ENCODE peak calls at places on chromosomes 12 and 14, in four cellular contexts. K, Z, H and D are unnamed samples.

GRCh38 chr14:94079891-94080605 is 954 bp downstream of the DDX24 start:
- DNase-seq in Z (peak; percentile 11), K (no peak), H (no peak), D (no peak)

GRCh38 chr12:121925361-121925725 is 7.0 kb downstream of the CFAP251 start:
- DNase-seq in K (no peak), Z (no peak), H (no peak), D (no peak)

GRCh38 chr14:49505026-49505766 is 81.0 kb downstream of the RPS29 start:
- DNase-seq in K (no peak), H (no peak), Z (no peak), D (no peak)

GRCh38 chr12:3041558-3042164 is 35.5 kb upstream of the TSPAN9 start:
- DNase-seq in Z (peak; percentile 81), H (peak; percentile 15), K (peak; percentile 85), D (peak; percentile 34)

GRCh38 chr12:40300490-40300889 is 75.7 kb downstream of the LRRK2 start:
- DNase-seq in H (no peak), K (no peak), Z (no peak), D (no peak)

GRCh38 chr12:32901553-32901952 is 5.0 kb upstream of the PKP2 start:
- DNase-seq in H (no peak), K (no peak), Z (peak; percentile 53), D (no peak)

GRCh38 chr12:116135209-116135930 is 142.1 kb downstream of the MED13L start:
- DNase-seq in K (no peak), H (no peak), Z (peak; percentile 28), D (no peak)

GRCh38 chr12:109949089-109949488 is 47.1 kb downstream of the GIT2 start:
- DNase-seq in K (no peak), Z (peak; percentile 99), H (no peak), D (no peak)

GRCh38 chr14:105161314-105161713 is 7.3 kb downstream of the JAG2 start:
- DNase-seq in Z (no peak), H (no peak), K (no peak), D (no peak)

GRCh38 chr14:84785997-84786396 is 743.9 kb upstream of the FLRT2 start:
- DNase-seq in H (no peak), K (no peak), Z (no peak), D (no peak)

GRCh38 chr12:15782667-15783066 is 6.5 kb downstream of the EPS8 start:
- DNase-seq in H (no peak), Z (no peak), K (no peak), D (no peak)

GRCh38 chr14:38662781-38663180 is 406.9 kb upstream of the CLEC14A start:
- DNase-seq in H (no peak), Z (no peak), K (no peak), D (no peak)

GRCh38 chr14:71324767-71325272 is 417.6 kb downstream of the PCNX1 start:
- DNase-seq in H (peak; percentile 89), K (peak; percentile 78), Z (no peak), D (no peak)

GRCh38 chr12:107133462-107133861 is 40.1 kb upstream of the CRY1 start:
- DNase-seq in Z (no peak), K (no peak), H (no peak), D (no peak)

GRCh38 chr14:99654235-99655000 is 9.5 kb downstream of the HHIPL1 start:
- DNase-seq in K (peak; percentile 9), Z (no peak), H (no peak), D (no peak)

GRCh38 chr14:96297000-96297399 is 41.0 kb downstream of the BDKRB1 start:
- DNase-seq in K (peak; percentile 9), Z (peak; percentile 12), H (no peak), D (no peak)

GRCh38 chr14:100323121-100323941 is at the start of gene SLC25A47:
- DNase-seq in Z (no peak), H (no peak), K (no peak), D (no peak)

GRCh38 chr12:131222271-131223139 is 268.8 kb downstream of the ADGRD1 start:
- DNase-seq in Z (no peak), K (no peak), H (peak; percentile 75), D (no peak)

GRCh38 chr14:32428149-32428548 is 99.1 kb downstream of the AKAP6 start:
- DNase-seq in H (no peak), K (no peak), Z (no peak), D (no peak)

GRCh38 chr12:117189725-117190209 is 503 bp downstream of the FBXO21 start:
- DNase-seq in H (no peak), K (peak; percentile 34), Z (peak; percentile 24), D (no peak)

GRCh38 chr12:90076851-90077319 is 368.2 kb upstream of the ATP2B1 start:
- DNase-seq in K (no peak), Z (no peak), H (no peak), D (no peak)

GRCh38 chr14:36524874-36525745 is 5.1 kb upstream of the NKX2-1 start:
- DNase-seq in Z (peak; percentile 74), K (peak; percentile 57), H (no peak), D (peak; percentile 82)

GRCh38 chr12:43655586-43655985 is 103.0 kb downstream of the PUS7L start:
- DNase-seq in K (no peak), H (no peak), Z (no peak), D (no peak)

GRCh38 chr12:23262670-23263069 is 637.7 kb downstream of the ETNK1 start:
- DNase-seq in Z (no peak), K (no peak), H (no peak), D (no peak)

GRCh38 chr14:104967414-104968152 is 10.6 kb downstream of the AHNAK2 start:
- DNase-seq in Z (no peak), H (no peak), K (no peak), D (peak; percentile 80)

GRCh38 chr14:90726656-90727055 is 89.6 kb downstream of the TTC7B start:
- DNase-seq in H (no peak), Z (no peak), K (no peak), D (no peak)

GRCh38 chr12:57118711-57119271 is 7.6 kb upstream of the STAT6 start:
- DNase-seq in K (no peak), H (no peak), Z (no peak), D (no peak)

GRCh38 chr14:34682787-34683321 is 31.5 kb downstream of the CFL2 start:
- DNase-seq in Z (no peak), K (peak; percentile 12), H (no peak), D (no peak)

GRCh38 chr12:89947437-89948265 is 239.0 kb upstream of the ATP2B1 start:
- DNase-seq in K (no peak), Z (no peak), H (no peak), D (no peak)

DNA sequence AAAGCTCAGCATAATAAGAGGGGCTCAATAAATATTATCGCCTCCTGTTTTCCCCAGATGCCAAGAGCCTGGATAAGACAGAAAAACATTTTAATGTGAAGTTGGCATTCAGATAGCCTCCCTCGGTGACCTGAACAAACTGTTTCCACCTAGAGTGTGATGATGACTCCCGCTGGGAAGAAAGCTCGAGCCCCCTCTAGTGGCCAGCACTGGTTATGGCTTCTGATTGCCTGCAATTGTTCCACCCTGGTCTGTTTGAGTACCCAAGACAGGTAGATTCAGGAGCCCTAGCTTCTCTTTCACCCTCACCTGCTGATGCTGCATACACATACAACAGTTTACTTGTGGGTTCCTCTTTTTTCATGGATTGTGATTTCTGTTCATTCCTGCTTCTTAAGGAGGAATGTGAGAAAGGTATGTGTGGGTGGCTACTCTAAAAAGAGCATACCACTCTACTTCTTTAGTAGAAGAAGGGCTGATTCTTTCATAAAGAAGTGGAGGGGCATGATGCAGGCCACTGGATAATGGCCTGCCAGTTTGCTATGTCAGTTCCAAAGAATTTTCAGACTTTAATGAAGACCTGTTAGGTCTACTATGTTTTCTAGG is 6.4 kb downstream of the ERG28 start:
- DNase-seq in H (peak; percentile 38), Z (peak; percentile 60), K (peak; percentile 63), D (peak; percentile 95)
- TF ChIP-seq TAF1 in H (no peak), Z (no peak), K (no peak), D (no peak)

DNA sequence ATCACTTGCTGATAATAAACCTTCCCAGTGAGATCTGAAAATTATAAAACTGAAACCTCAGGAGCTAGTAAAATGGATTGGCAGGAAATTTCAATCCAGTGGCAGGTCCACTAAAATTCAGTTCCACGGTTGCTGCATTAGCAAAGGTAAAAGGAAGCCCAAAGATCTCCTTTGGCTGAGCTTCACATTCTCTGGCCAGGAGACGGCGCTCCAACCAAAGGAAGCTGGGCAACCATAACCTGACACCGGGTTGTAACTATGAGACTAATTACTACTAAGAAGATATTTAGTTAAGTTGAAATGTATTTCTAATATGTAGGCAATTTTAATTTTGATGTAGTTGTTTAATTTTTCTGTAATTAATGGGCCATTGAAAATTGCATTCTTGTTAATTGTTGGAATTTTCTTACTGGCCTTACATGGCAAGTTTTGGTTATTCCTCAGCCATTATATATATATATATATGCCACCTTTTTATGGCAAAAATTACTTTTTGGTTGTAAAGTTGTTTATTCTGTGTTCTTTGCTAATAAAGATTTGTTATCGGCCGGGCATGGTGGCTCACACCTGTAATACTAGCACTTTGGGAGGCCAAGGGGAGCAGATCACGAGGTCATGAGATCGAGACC is 17.0 kb downstream of the OR8S1 start:
- DNase-seq in H (no peak), K (peak; percentile 74), Z (peak; percentile 27), D (peak; percentile 9)
- TF ChIP-seq GABPA in H (no peak), K (no peak), Z (no peak), D (no peak)

GRCh38 chr12:68868043-68868790 is 60.2 kb downstream of the MDM2 start:
- DNase-seq in Z (no peak), H (no peak), K (no peak), D (no peak)

GRCh38 chr12:68867606-68868005 is 59.6 kb downstream of the MDM2 start:
- DNase-seq in H (no peak), Z (no peak), K (no peak), D (peak; percentile 63)

GRCh38 chr12:68864604-68865003 is 56.6 kb downstream of the MDM2 start:
- DNase-seq in H (no peak), Z (no peak), K (no peak), D (no peak)

GRCh38 chr12:68863109-68863770 is 55.3 kb downstream of the MDM2 start:
- DNase-seq in H (no peak), Z (no peak), K (no peak), D (no peak)

GRCh38 chr12:68865399-68866154 is 57.6 kb downstream of the MDM2 start:
- DNase-seq in K (peak; percentile 38), Z (no peak), H (no peak), D (no peak)
- TF ChIP-seq CREB1 in K (no peak), Z (no peak), H (no peak), D (no peak)

DNA sequence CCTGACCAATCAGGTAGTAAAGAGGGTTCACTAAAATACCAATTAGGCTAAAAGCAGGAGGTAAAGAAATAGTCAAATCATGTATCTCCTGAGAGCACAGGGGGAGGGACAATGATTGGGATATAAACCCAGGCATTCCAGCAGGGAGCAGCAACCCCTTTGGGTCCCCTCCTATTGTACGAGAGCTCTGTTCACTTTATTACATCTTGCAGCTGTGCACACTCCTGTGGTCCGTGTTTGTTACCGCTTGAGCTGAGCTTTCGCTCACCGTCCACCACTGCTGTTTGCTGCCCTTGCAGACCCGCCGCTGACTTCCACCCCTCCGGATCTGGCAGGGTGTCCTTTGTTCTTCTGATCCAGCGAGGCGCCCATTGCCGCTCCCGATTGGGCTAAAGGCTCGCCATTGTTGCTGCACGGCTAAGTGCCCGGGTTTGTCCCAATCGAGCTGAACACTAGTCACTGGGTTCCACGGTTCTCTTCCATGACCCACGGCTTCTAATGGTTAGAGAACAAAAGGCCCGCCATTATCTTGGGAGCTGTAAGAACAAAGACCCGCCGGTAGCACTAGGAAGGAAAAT is 64.1 kb downstream of the E2F7 start:
- DNase-seq in H (no peak), K (no peak), Z (no peak), D (no peak)
- TF ChIP-seq TAF1 in H (no peak), K (no peak), Z (no peak), D (no peak)

GRCh38 chr12:98750511-98750910 is 105.4 kb downstream of the APAF1 start:
- DNase-seq in Z (no peak), K (no peak), H (no peak), D (no peak)
- TF ChIP-seq GABPA in Z (no peak), K (no peak), H (no peak), D (no peak)